ENCODE peak calls at places on chromosomes 4 and X, in five cellular contexts. E, F, U, O and Y are unnamed samples.

GRCh38 chr4:156607198-156607498 is 364.5 kb downstream of the PDGFC start:
- DNase-seq in F (no peak), E (no peak), U (no peak), O (no peak), Y (no peak)

GRCh38 chrX:105647749-105648148 is 174.6 kb upstream of the NRK start:
- DNase-seq in F (no peak), U (peak), O (no peak), E (no peak), Y (no peak)

GRCh38 chr4:41319553-41319952 is 62.8 kb downstream of the UCHL1 start:
- DNase-seq in O (peak), U (peak), F (peak), E (peak), Y (no peak)

GRCh38 chr4:147594107-147594506 is 23.1 kb upstream of the TMEM184C start:
- DNase-seq in U (no peak), F (peak), E (no peak), O (no peak), Y (no peak)

GRCh38 chrX:81336455-81337144 is 134.7 kb downstream of the SH3BGRL start:
- DNase-seq in E (no peak), U (no peak), O (no peak), F (peak), Y (no peak)

GRCh38 chrX:13938053-13938765 is 91.5 kb downstream of the GEMIN8 start:
- DNase-seq in U (no peak), E (no peak), O (no peak), F (peak), Y (no peak)

GRCh38 chrX:108001218-108001814 is 19.1 kb upstream of the TEX13B start:
- DNase-seq in F (peak), O (no peak), U (peak), E (peak), Y (no peak)

GRCh38 chr4:85744950-85745349 is 270.0 kb downstream of the ARHGAP24 start:
- DNase-seq in E (peak), O (no peak), U (peak), F (no peak), Y (peak)

DNA sequence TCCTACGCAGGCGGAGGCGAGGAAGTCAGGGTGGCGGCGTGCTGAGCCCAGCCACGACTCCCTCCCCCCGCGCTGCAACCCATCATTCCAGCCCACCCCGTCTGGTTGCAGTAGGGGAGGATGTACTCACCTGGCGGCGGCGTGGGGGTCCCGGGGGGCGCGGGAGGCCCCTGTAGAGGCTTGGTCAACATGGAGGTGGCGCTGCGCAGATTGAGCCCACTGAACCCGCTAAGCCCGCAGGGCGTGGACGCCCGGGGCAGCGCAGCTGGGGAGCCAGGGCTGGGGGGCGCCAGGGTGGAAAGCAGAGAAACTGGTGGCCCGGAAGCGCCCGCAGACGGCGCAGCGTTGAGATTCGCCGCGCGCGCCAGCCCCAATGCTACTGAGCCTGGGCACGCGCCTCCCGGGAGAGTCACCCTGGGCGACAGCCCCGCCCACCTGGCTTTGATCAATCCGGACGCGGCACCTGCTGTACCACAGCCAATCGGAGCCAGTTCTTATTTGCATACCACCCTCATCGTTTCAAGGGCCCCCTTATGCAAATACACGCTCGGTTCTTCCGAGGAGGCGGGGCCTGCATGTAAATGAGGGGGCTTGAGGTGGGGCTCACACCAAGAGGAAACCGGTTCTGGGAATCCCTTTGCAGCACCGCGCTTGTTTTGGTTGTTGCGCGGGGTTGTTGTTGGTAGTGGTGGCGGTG is at the start of gene PIM2:
- DNase-seq in F (peak), E (peak), U (peak), O (peak), Y (no peak)
- H3K4me3 ChIP-seq in F (peak), E (peak), U (peak), O (peak), Y (peak)

GRCh38 chr4:76802546-76803021 is 95.4 kb downstream of the SOWAHB start:
- DNase-seq in O (no peak), F (peak), U (no peak), E (no peak), Y (no peak)
- H3K27ac ChIP-seq in O (peak), F (peak), U (peak), E (no peak), Y (no peak)

DNA sequence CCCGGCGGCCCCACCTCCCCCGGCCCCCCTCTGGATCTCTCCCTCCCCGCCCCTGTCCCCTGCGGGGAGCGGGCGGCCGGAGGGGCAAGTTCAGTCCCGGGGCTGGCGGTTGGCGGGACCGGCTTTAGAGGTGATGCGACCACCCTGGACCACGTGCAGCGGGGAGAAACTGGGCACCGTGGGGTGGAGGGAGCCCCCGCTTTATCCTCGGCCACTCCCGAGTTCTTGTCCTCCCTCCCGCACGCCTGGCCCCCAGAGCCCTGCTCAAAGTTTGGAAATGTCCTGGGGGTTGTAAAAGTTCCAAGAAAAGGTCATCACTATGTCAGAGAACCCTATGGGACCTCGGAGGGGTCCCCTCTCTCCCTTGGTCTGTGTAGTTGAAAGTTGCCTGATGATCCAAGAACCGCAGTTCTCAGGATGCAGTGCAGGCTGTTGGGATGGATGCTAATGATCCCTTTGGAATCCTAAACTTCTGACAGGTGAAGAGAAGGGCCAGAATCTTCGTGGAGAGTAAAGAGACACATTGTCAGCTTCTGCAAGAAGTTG is 411 bp upstream of the VEGFC start:
- DNase-seq in F (no peak), O (no peak), E (no peak), U (no peak), Y (no peak)
- H3K9ac ChIP-seq in F (no peak), O (no peak), E (no peak), U (no peak), Y (peak)

GRCh38 chrX:20974326-20974725 is 399.9 kb upstream of the CNKSR2 start:
- DNase-seq in F (no peak), O (no peak), E (no peak), U (peak), Y (no peak)
- H3K4me3 ChIP-seq in F (no peak), O (no peak), E (no peak), U (no peak), Y (no peak)

GRCh38 chrX:149849787-149850186 is 31.2 kb upstream of the MAGEA8 start:
- DNase-seq in F (no peak), O (no peak), U (no peak), E (no peak), Y (no peak)
- H3K27ac ChIP-seq in F (no peak), O (no peak), U (no peak), E (no peak), Y (no peak)

GRCh38 chr4:38149472-38149871 is 189.3 kb downstream of the PTTG2 start:
- DNase-seq in U (no peak), O (no peak), F (no peak), E (no peak), Y (no peak)
- H3K9ac ChIP-seq in U (no peak), O (no peak), F (no peak), E (no peak), Y (no peak)